ENCODE peak calls at places on chromosomes 13 and 19, in five cellular contexts. A, B, T, F and R are unnamed samples.

GRCh38 chr13:104740616-104741222 is 1674.5 kb upstream of the SLC10A2 start:
- DNase-seq in B (no peak), T (no peak), A (no peak), F (no peak), R (no peak)

GRCh38 chr19:14002571-14003278 is 3.4 kb downstream of the RFX1 start:
- DNase-seq in T (no peak), F (no peak), A (peak), B (peak), R (no peak)

GRCh38 chr13:42355118-42355840 is 83.3 kb downstream of the AKAP11 start:
- DNase-seq in B (no peak), T (no peak), A (no peak), F (no peak), R (no peak)

GRCh38 chr13:90448466-90449037 is 898.9 kb upstream of the MIR17HG start:
- DNase-seq in B (no peak), A (no peak), F (no peak), T (no peak), R (no peak)

GRCh38 chr13:76637651-76638111 is 248.5 kb downstream of the KCTD12 start:
- DNase-seq in A (no peak), B (no peak), F (peak), T (no peak), R (peak)

GRCh38 chr13:33931397-33931987 is 113.5 kb downstream of the RFC3 start:
- DNase-seq in F (peak), A (peak), B (peak), T (peak), R (peak)

GRCh38 chr19:49421039-49421877 is 2.0 kb downstream of the PTH2 start:
- DNase-seq in F (peak), B (peak), A (no peak), T (no peak), R (peak)

GRCh38 chr19:51965583-51965982 is 21.1 kb downstream of the ZNF350 start:
- DNase-seq in A (no peak), B (no peak), T (no peak), F (no peak), R (no peak)

GRCh38 chr13:97583884-97584497 is 150.0 kb downstream of the RAP2A start:
- DNase-seq in B (no peak), A (no peak), T (no peak), F (no peak), R (no peak)

GRCh38 chr19:48568345-48568886 is 16.4 kb downstream of the SULT2B1 start:
- DNase-seq in A (no peak), T (peak), F (peak), B (peak), R (peak)

GRCh38 chr19:16386619-16387240 is 62.1 kb downstream of the KLF2 start:
- DNase-seq in A (no peak), T (peak), F (peak), B (peak), R (peak)

GRCh38 chr13:97535619-97536018 is 101.7 kb downstream of the RAP2A start:
- DNase-seq in F (no peak), B (no peak), A (no peak), T (no peak), R (peak)

GRCh38 chr19:16051254-16052025 is 24.9 kb upstream of the TPM4 start:
- DNase-seq in A (no peak), T (no peak), F (no peak), B (no peak), R (no peak)

GRCh38 chr13:28753946-28754345 is 35.2 kb upstream of the SLC46A3 start:
- DNase-seq in T (no peak), F (no peak), B (no peak), A (no peak), R (no peak)

GRCh38 chr13:44874176-44874575 is 115.1 kb downstream of the NUFIP1 start:
- DNase-seq in F (no peak), A (no peak), B (no peak), T (no peak), R (no peak)

GRCh38 chr13:44873486-44873885 is 115.8 kb downstream of the NUFIP1 start:
- DNase-seq in F (no peak), B (no peak), T (no peak), A (no peak), R (no peak)

GRCh38 chr13:44874886-44875630 is 114.2 kb downstream of the NUFIP1 start:
- DNase-seq in A (no peak), T (no peak), F (no peak), B (no peak), R (no peak)

GRCh38 chr13:44879452-44880058 is 109.7 kb downstream of the NUFIP1 start:
- DNase-seq in B (no peak), F (peak), T (no peak), A (peak), R (peak)

DNA sequence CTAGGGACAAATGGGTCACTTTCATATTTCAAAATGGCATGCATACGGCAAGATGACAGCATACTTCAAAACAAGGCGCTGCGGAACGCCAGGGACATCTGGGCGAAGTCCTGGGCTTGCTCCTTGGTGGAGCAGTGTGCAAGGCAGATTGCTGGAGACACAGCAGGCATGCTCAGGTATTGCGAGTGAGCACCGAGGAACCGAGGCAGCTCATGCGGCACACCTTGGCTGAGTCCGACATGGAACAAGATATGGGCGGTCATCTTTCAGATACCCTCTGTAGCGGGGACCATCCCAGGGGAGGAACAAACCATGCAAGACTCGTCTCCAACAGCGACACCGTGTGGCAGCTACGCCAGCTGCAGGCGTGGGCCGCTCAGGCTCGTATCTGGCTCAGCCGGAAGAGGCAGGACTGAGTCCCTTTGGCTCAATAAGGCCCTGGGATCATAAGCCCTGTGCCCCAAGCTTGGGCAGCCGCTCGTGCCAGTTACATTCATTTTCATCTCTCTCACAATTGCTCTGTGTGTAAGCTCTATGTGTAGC is 112.4 kb downstream of the NUFIP1 start:
- DNase-seq in A (no peak), F (no peak), B (peak), T (no peak), R (no peak)
- TF ChIP-seq RCOR1 in A (no peak), F (no peak), B (no peak), T (no peak), R (no peak)

GRCh38 chr19:34959021-34959420 is 5.0 kb downstream of the ZNF792 start:
- DNase-seq in F (no peak), A (no peak), T (no peak), B (no peak), R (no peak)

GRCh38 chr19:34957830-34958751 is 5.9 kb downstream of the ZNF792 start:
- DNase-seq in F (no peak), B (no peak), A (no peak), T (no peak), R (no peak)

DNA sequence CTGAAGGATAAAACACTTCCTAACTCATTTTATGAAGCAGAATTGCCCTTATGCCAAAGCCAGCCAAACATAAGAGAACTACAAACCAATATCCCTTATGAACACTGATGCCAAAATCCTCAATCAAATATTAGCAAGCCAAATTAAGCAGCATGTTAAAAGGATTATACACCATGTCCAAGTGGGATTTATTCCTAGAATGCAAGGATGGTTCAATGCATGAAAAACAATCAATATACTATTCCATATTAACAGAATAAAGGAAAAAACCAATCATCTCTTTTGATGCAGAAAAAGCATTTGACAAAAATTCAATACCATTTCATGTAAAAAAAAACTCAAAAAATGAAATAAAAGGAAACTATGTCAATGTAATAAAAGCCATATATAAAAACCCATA is 10.9 kb downstream of the ZNF792 start:
- DNase-seq in T (no peak), A (no peak), B (no peak), F (no peak), R (no peak)
- H3K4me3 ChIP-seq in T (no peak), A (no peak), B (no peak), F (no peak), R (no peak)

DNA sequence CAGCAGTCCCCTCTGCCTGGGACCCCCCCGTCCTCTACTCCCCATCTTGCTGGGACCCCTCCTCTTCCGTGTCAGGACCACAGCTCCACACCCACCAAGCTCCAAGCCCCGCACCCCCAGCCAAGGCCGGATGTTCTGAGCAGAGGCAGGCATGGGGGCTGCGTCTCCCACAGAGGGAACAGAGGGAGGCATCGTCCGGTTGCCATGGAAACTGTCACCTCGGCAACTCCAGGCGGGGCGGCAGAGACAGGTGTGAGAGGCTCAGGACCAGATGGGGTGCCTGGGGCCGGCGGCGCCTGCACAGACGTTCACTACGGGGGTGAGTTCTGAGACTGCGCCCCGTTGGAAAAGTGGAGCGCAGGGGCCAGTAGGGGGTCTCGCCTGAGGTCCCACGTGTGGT is 5.4 kb downstream of the RNU6-9 start:
- DNase-seq in A (no peak), T (no peak), B (no peak), F (peak), R (no peak)
- TF ChIP-seq RCOR1 in A (no peak), T (no peak), B (peak), F (no peak), R (no peak)

GRCh38 chr13:48928781-48929430 is 46.8 kb upstream of the FNDC3A start:
- DNase-seq in F (no peak), A (no peak), B (no peak), T (no peak), R (no peak)

DNA sequence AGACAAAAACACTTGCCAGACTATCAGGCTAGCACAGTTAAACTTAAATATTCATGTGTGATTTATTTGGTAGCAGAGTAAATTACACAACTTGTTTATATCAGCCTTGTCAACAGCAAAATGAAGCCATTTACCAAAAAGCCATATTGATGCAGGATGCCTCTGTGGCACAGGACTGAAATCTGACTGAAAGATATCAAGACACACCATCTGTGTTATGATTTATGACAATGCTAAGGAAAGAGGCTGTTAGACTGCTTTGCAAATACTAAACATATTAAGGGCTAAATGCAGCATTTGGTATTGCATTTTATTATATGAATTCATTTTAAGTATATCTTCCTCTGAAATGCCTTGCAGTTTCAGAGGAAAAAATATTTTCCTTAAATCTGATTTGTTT is 44.8 kb upstream of the FNDC3A start:
- DNase-seq in A (no peak), F (peak), B (no peak), T (no peak), R (no peak)
- H3K4me3 ChIP-seq in A (no peak), F (no peak), B (no peak), T (no peak), R (no peak)

DNA sequence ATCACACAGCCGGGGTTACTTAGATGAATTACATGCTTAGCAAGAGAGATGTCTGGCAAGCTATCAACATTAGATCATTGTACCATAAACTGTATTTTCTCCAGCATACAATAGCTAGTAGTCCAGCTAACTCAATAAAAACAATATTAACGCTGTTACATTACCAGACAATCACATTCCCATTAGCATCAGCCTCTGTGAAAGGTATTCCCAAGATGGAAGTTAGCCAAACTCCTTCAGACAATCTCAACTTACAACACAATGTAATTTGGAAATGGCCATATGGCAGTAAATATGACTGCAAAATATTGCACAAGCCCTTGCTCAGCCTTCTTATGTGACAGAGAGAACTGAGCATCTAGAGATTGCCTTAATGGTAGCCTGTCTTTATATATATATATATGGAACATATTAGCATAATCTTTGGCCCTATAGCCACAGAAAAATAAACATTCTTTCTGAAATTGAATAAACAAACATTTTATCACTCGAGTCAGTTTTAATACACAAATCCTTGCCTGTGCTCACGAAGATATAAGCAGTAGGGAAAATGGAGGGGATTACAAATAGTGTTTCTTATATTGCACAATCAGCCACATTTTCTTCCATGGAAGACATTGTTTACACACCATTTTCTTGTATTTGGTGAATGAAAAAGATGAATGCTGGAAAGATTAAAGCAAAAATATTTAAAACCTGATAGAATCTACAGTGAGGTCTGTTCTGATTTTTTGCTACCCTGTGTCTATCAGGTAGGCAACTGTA is 1060.5 kb downstream of the DIAPH3 start:
- DNase-seq in A (no peak), B (no peak), F (peak), T (no peak), R (peak)
- TF ChIP-seq RCOR1 in A (no peak), B (no peak), F (peak), T (no peak), R (no peak)

GRCh38 chr19:3504723-3505122 is 1.4 kb upstream of the FZR1 start:
- DNase-seq in B (no peak), A (no peak), T (no peak), F (no peak), R (no peak)
- H3K4me3 ChIP-seq in B (no peak), A (no peak), T (no peak), F (no peak), R (no peak)

GRCh38 chr19:3524075-3524842 is 14.7 kb upstream of the TEKTIP1 start:
- DNase-seq in T (no peak), F (no peak), A (no peak), B (no peak), R (no peak)
- TF ChIP-seq RCOR1 in T (no peak), F (no peak), A (no peak), B (no peak), R (no peak)

DNA sequence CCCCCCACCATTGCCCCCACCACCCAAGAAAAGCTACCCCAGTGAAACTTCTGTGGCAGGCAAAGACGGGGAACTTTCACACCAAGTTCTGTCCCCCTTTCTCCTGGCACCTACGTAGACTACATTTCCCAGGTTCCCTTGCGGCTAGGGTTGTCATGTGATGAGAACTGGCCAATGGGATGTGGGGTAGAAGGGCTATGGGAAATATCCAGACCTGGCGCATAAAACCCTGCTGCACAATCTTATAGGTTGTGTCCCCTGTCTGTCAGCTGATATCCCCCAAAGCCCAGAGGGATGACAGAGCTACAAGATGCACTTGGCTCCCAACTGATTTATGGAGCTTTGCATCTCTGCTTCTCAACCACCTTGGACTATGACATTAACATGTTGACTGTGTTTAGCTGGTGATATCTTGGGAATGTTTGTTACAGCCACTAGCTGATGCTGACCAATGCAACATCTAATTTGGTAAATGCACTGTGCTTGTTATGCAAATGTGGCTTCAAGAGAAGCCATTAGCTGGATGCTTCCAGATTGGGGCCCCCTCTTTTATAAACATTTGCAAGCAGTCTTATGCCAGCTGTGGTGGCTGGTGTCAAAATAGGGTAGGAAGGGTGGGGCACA is 6.1 kb downstream of the SH2D3A start:
- DNase-seq in T (peak), F (peak), B (peak), A (no peak), R (no peak)
- H3K4me3 ChIP-seq in T (no peak), F (no peak), B (no peak), A (no peak), R (no peak)